ENCODE peak calls at places on chromosome 3, in ten cellular contexts. T is Karpas-422, V is K562, E is body of pancreas, R is heart left ventricle, H is uterus, L is hepatocyte, I is HL-60, W is AG04450, P is lung. K is an unnamed sample. For H3K27me3, the result is how much of the 10 kb centered on the place peaks cover.

GRCh38 chr3:124513610-124513997 is 216.6 kb upstream of the UMPS start:
- DNase-seq in T (no peak), V (no peak), E (no peak), R (no peak), H (no peak), L (no peak), I (no peak), W (no peak), P (no peak), K (no peak)

GRCh38 chr3:186932281-186933181 is 2.2 kb downstream of the ST6GAL1 start:
- DNase-seq in T (peak), V (no peak), E (no peak), R (no peak), H (peak), L (no peak), I (no peak), W (no peak), P (no peak), K (no peak)

GRCh38 chr3:121748638-121749275 is 784 bp downstream of the GOLGB1 start:
- DNase-seq in T (peak), V (no peak), E (peak), R (no peak), H (no peak), L (peak), I (peak), W (no peak), P (peak), K (no peak)

GRCh38 chr3:9147215-9147895 is 102.1 kb downstream of the SRGAP3 start:
- DNase-seq in T (no peak), V (no peak), E (no peak), R (no peak), H (peak), L (no peak), I (no peak), W (no peak), P (no peak), K (no peak)

GRCh38 chr3:52313774-52314188 is 2.3 kb upstream of the DNAH1 start:
- DNase-seq in T (peak), V (no peak), E (no peak), R (no peak), H (no peak), L (no peak), I (no peak), W (no peak), P (no peak), K (peak)

GRCh38 chr3:44058022-44058867 is 183.4 kb upstream of the TOPAZ1 start:
- DNase-seq in T (peak), V (no peak), E (no peak), R (no peak), H (no peak), L (peak), I (no peak), W (no peak), P (no peak), K (no peak)

GRCh38 chr3:167723872-167724271 is 10.8 kb downstream of the PDCD10 start:
- DNase-seq in T (no peak), V (no peak), E (no peak), R (no peak), H (no peak), L (no peak), I (no peak), W (no peak), P (no peak), K (no peak)

GRCh38 chr3:21462151-21462550 is 288.9 kb downstream of the ZNF385D start:
- DNase-seq in T (no peak), V (no peak), E (no peak), R (no peak), H (no peak), L (no peak), I (no peak), W (no peak), P (no peak), K (no peak)

GRCh38 chr3:15708882-15709677 is 88.7 kb downstream of the ANKRD28 start:
- DNase-seq in T (no peak), V (no peak), E (no peak), R (no peak), H (no peak), L (no peak), I (peak), W (no peak), P (no peak), K (no peak)

GRCh38 chr3:53156368-53156834 is 4.6 kb upstream of the PRKCD start:
- DNase-seq in T (peak), V (peak), E (peak), R (no peak), H (no peak), L (peak), I (no peak), W (no peak), P (peak), K (peak)

GRCh38 chr3:52829906-52830463 is 487 bp downstream of the ITIH4 start:
- DNase-seq in T (no peak), V (no peak), E (no peak), R (no peak), H (no peak), L (no peak), I (no peak), W (no peak), P (no peak), K (peak)

GRCh38 chr3:16272588-16272987 is 7.6 kb downstream of the OXNAD1 start:
- DNase-seq in T (no peak), V (no peak), E (no peak), R (no peak), H (no peak), L (no peak), I (no peak), W (no peak), P (no peak), K (no peak)

GRCh38 chr3:183287301-183287971 is 34.4 kb downstream of the B3GNT5 start:
- DNase-seq in T (no peak), V (peak), E (no peak), R (no peak), H (peak), L (peak), I (no peak), W (no peak), P (no peak), K (no peak)

GRCh38 chr3:12967751-12968209 is 105.4 kb downstream of the IQSEC1 start:
- DNase-seq in T (peak), V (peak), E (peak), R (peak), H (peak), L (peak), I (peak), W (peak), P (peak), K (peak)

GRCh38 chr3:179045719-179046402 is 25.7 kb downstream of the ZMAT3 start:
- DNase-seq in T (no peak), V (no peak), E (no peak), R (no peak), H (no peak), L (no peak), I (no peak), W (no peak), P (no peak), K (no peak)

GRCh38 chr3:136749106-136749505 is 3.1 kb downstream of the STAG1 start:
- DNase-seq in T (peak), V (no peak), E (no peak), R (no peak), H (no peak), L (no peak), I (peak), W (no peak), P (no peak), K (no peak)

GRCh38 chr3:29677421-29677820 is 396.6 kb downstream of the RBMS3 start:
- DNase-seq in T (no peak), V (no peak), E (no peak), R (no peak), H (no peak), L (no peak), I (no peak), W (no peak), P (no peak), K (no peak)

GRCh38 chr3:186511245-186511644 is 32.9 kb downstream of the CRYGS start:
- DNase-seq in T (no peak), V (no peak), E (no peak), R (no peak), H (no peak), L (no peak), I (no peak), W (no peak), P (no peak), K (no peak)

GRCh38 chr3:64268926-64269325 is 43.7 kb upstream of the PRICKLE2 start:
- DNase-seq in T (no peak), V (no peak), E (no peak), R (peak), H (no peak), L (no peak), I (no peak), W (no peak), P (no peak), K (peak)

GRCh38 chr3:51539291-51539891 is 872 bp downstream of the RAD54L2 start:
- DNase-seq in T (peak), V (peak), E (peak), R (no peak), H (peak), L (peak), I (peak), W (no peak), P (no peak), K (no peak)

GRCh38 chr3:157231071-157231470 is 71.1 kb upstream of the CCNL1 start:
- DNase-seq in T (no peak), V (no peak), E (no peak), R (no peak), H (no peak), L (no peak), I (no peak), W (no peak), P (no peak), K (no peak)

GRCh38 chr3:42056840-42057239 is 34.3 kb upstream of the TRAK1 start:
- DNase-seq in T (peak), V (no peak), E (no peak), R (no peak), H (no peak), L (no peak), I (no peak), W (no peak), P (no peak), K (no peak)

GRCh38 chr3:148642616-148643015 is 55.1 kb upstream of the AGTR1 start:
- DNase-seq in T (no peak), V (no peak), E (no peak), R (no peak), H (no peak), L (no peak), I (no peak), W (no peak), P (no peak), K (no peak)

GRCh38 chr3:105806361-105806760 is 62.5 kb downstream of the CBLB start:
- DNase-seq in T (peak), V (peak), E (no peak), R (no peak), H (no peak), L (no peak), I (peak), W (no peak), P (no peak), K (no peak)

GRCh38 chr3:13638927-13639326 is 90.0 kb downstream of the FBLN2 start:
- DNase-seq in T (no peak), V (no peak), E (no peak), R (no peak), H (no peak), L (no peak), I (no peak), W (no peak), P (no peak), K (no peak)

GRCh38 chr3:988790-989189 is 104.0 kb upstream of the CNTN6 start:
- DNase-seq in T (no peak), V (no peak), E (no peak), R (no peak), H (no peak), L (no peak), I (no peak), W (no peak), P (no peak), K (no peak)

GRCh38 chr3:188153498-188153948 is 434 bp upstream of the LPP start:
- DNase-seq in T (peak), V (no peak), E (peak), R (peak), H (peak), L (peak), I (peak), W (peak), P (peak), K (peak)

GRCh38 chr3:53258600-53259426 is 3.0 kb upstream of the TKT start:
- DNase-seq in T (no peak), V (no peak), E (no peak), R (no peak), H (no peak), L (no peak), I (no peak), W (no peak), P (no peak), K (no peak)

GRCh38 chr3:16069149-16069922 is 105.1 kb upstream of the GALNT15 start:
- DNase-seq in T (no peak), V (no peak), E (no peak), R (no peak), H (no peak), L (peak), I (no peak), W (peak), P (no peak), K (no peak)

GRCh38 chr3:128998532-128998931 is 2.6 kb upstream of the EFCC1 start:
- DNase-seq in T (no peak), V (no peak), E (no peak), R (no peak), H (no peak), L (no peak), I (peak), W (no peak), P (no peak), K (no peak)

GRCh38 chr3:29515451-29515850 is 234.6 kb downstream of the RBMS3 start:
- DNase-seq in T (no peak), V (no peak), E (no peak), R (no peak), H (no peak), L (no peak), I (no peak), W (no peak), P (no peak), K (no peak)

GRCh38 chr3:130341388-130341787 is 4.1 kb upstream of the COL6A5 start:
- DNase-seq in T (no peak), V (no peak), E (no peak), R (no peak), H (no peak), L (no peak), I (no peak), W (no peak), P (no peak), K (no peak)

GRCh38 chr3:48119495-48120193 is 68.6 kb downstream of the CDC25A start:
- DNase-seq in T (no peak), V (peak), E (peak), R (peak), H (peak), L (no peak), I (no peak), W (no peak), P (peak), K (peak)

GRCh38 chr3:107431298-107432012 is 54.2 kb downstream of the CCDC54 start:
- DNase-seq in T (peak), V (peak), E (peak), R (peak), H (peak), L (peak), I (peak), W (no peak), P (peak), K (peak)

GRCh38 chr3:69906351-69906966 is 93.1 kb upstream of the SAMMSON start:
- DNase-seq in T (no peak), V (no peak), E (no peak), R (no peak), H (no peak), L (no peak), I (no peak), W (no peak), P (no peak), K (no peak)

GRCh38 chr3:79872483-79872882 is 104.7 kb upstream of the ROBO1 start:
- DNase-seq in T (no peak), V (no peak), E (no peak), R (no peak), H (no peak), L (no peak), I (no peak), W (peak), P (no peak), K (no peak)

GRCh38 chr3:156718622-156719300 is 44.4 kb downstream of the TIPARP start:
- DNase-seq in T (no peak), V (no peak), E (no peak), R (no peak), H (no peak), L (no peak), I (no peak), W (no peak), P (no peak), K (no peak)

GRCh38 chr3:171301002-171301401 is 159.2 kb downstream of the TNIK start:
- DNase-seq in T (no peak), V (no peak), E (no peak), R (no peak), H (no peak), L (no peak), I (no peak), W (no peak), P (no peak), K (no peak)

GRCh38 chr3:43995078-43995928 is 246.4 kb upstream of the TOPAZ1 start:
- DNase-seq in T (peak), V (no peak), E (no peak), R (no peak), H (no peak), L (peak), I (no peak), W (no peak), P (no peak), K (peak)

GRCh38 chr3:127409421-127410136 is 121.7 kb upstream of the PRR20G start:
- DNase-seq in T (no peak), V (no peak), E (no peak), R (no peak), H (no peak), L (no peak), I (no peak), W (no peak), P (no peak), K (no peak)

GRCh38 chr3:127408022-127408683 is 120.3 kb upstream of the PRR20G start:
- DNase-seq in T (no peak), V (no peak), E (no peak), R (no peak), H (no peak), L (no peak), I (no peak), W (no peak), P (no peak), K (no peak)

GRCh38 chr3:127407026-127407939 is 119.4 kb upstream of the PRR20G start:
- DNase-seq in T (no peak), V (no peak), E (no peak), R (no peak), H (no peak), L (no peak), I (no peak), W (no peak), P (no peak), K (no peak)

GRCh38 chr3:127410137-127410488 is 122.3 kb upstream of the PRR20G start:
- DNase-seq in T (no peak), V (no peak), E (no peak), R (no peak), H (peak), L (no peak), I (no peak), W (no peak), P (no peak), K (no peak)

GRCh38 chr3:127408684-127409420 is 121.0 kb upstream of the PRR20G start:
- DNase-seq in T (peak), V (no peak), E (no peak), R (no peak), H (no peak), L (no peak), I (no peak), W (no peak), P (no peak), K (no peak)
- H3K27me3 ChIP-seq in T (under half), V (under half), E (under half), R (under half), H (under half), L (under half), I (under half), W (under half), P (under half), K (under half)

DNA sequence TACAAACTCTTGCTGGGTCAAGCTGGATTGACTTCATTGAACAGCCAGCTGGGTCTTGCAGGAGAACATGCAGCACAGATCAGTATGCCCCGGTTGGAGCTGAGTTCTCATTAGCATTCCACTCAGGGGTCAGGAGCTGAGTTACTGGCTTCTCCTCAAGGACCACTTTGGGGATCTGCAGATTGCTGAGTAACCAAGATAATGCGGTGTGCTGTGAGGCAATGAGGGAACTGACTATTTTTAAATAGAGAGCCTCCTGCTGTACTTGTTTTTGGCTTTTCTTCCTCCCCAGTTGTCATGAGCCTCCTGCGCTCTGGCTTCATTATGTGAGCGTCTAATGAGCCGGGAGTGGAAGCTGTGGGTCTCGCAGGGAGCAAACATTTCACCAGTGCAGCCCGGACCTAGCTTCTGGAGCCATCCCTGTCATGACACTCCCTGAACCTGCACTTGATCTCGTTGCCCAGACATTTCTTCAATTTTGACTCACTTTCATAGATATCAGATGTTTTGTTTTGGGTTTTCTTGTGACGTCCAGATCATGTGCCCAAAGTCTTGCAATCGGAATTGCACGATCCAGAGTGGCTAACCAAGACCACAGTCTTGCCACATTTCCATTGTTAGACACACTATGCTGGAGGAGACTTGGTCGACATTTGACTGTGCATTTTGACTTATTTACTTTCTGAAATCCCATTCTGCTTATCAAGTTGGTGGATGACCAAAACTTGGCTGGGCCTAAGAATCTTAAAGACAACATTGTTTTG is 327.2 kb downstream of the LRTM1 start:
- DNase-seq in T (no peak), V (no peak), E (no peak), R (peak), H (no peak), L (no peak), I (no peak), W (no peak), P (no peak), K (no peak)
- H3K27me3 ChIP-seq in T (under half), V (under half), E (under half), R (under half), H (under half), L (under half), I (under half), W (under half), P (under half), K (under half)

DNA sequence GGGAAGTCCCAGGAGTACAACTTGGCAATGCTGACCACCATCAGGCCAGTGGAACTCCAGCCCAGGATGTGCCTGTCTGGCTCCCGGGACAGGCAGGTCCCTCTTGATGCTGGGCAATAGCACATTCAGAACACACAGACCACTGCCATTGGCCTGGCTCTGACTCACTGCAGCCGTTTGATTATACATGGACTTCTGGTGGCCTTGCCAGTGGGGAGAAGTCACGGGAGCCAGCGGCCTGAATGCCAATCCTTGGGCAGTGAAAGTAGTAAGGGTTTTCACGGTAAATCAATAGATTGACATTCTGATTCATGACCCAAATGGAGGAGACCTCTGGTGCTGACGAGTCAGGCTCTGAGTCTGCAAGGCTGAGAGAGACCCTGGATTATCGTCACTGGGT is 12.5 kb upstream of the PROK2 start:
- DNase-seq in T (no peak), V (no peak), E (no peak), R (no peak), H (no peak), L (no peak), I (no peak), W (no peak), P (no peak), K (no peak)
- H3K27me3 ChIP-seq in T (under half), V (under half), E (under half), R (under half), H (under half), L (under half), I (under half), W (under half), P (under half), K (under half)

GRCh38 chr3:194817592-194818325 is 132.1 kb downstream of the FAM43A start:
- DNase-seq in T (no peak), V (no peak), E (no peak), R (no peak), H (no peak), L (no peak), I (no peak), W (no peak), P (no peak), K (no peak)

GRCh38 chr3:194816748-194817591 is 131.3 kb downstream of the FAM43A start:
- DNase-seq in T (no peak), V (no peak), E (no peak), R (no peak), H (no peak), L (no peak), I (no peak), W (no peak), P (no peak), K (no peak)

GRCh38 chr3:194811118-194811517 is 125.4 kb downstream of the FAM43A start:
- DNase-seq in T (peak), V (no peak), E (no peak), R (no peak), H (no peak), L (no peak), I (no peak), W (no peak), P (no peak), K (no peak)

GRCh38 chr3:194812177-194812576 is 126.5 kb downstream of the FAM43A start:
- DNase-seq in T (no peak), V (no peak), E (no peak), R (no peak), H (no peak), L (no peak), I (no peak), W (no peak), P (no peak), K (no peak)

GRCh38 chr3:194814878-194815357 is 129.2 kb downstream of the FAM43A start:
- DNase-seq in T (no peak), V (no peak), E (no peak), R (no peak), H (no peak), L (no peak), I (no peak), W (no peak), P (no peak), K (no peak)
- H3K27me3 ChIP-seq in T (under half), V (under half), E (under half), R (under half), H (under half), L (under half), I (under half), W (under half), P (under half), K (under half)